ENCODE peak calls at places on chromosomes 6 and 20, in eight cellular contexts. U is ovary; Q is A673; O is CD4-positive, alpha-beta memory T cell; T is CD8-positive, alpha-beta memory T cell; C is cardiac muscle cell; R is psoas muscle; P is adrenal gland. V is an unnamed sample.

GRCh38 chr6:110625883-110626282 is 149.5 kb upstream of the SLC22A16 start:
- DNase-seq in U (no peak), Q (no peak), O (no peak), T (no peak), C (peak; percentile 34), R (no peak), P (peak; percentile 42), V (no peak)

GRCh38 chr6:168041928-168042327 is 37.1 kb downstream of the FRMD1 start:
- DNase-seq in U (no peak), Q (no peak), O (no peak), T (no peak), C (no peak), R (no peak), P (no peak), V (no peak)

GRCh38 chr20:53866787-53867740 is 203.3 kb downstream of the BCAS1 start:
- DNase-seq in U (no peak), Q (peak; percentile 50), O (peak; percentile 26), T (no peak), C (peak; percentile 15), R (no peak), P (no peak), V (no peak)

GRCh38 chr6:54929245-54929909 is 82.8 kb downstream of the FAM83B start:
- DNase-seq in U (no peak), Q (no peak), O (no peak), T (no peak), C (no peak), R (no peak), P (no peak), V (no peak)

GRCh38 chr6:22886881-22887581 is 317.7 kb downstream of the HDGFL1 start:
- DNase-seq in U (no peak), Q (no peak), O (no peak), T (no peak), C (peak; percentile 31), R (no peak), P (no peak), V (no peak)

GRCh38 chr6:168507730-168508129 is 66.7 kb downstream of the SMOC2 start:
- DNase-seq in U (no peak), Q (no peak), O (no peak), T (no peak), C (no peak), R (no peak), P (no peak), V (no peak)

GRCh38 chr6:53465732-53466131 is 79.2 kb downstream of the GCLC start:
- DNase-seq in U (no peak), Q (no peak), O (no peak), T (no peak), C (peak; percentile 69), R (no peak), P (peak; percentile 23), V (no peak)

GRCh38 chr20:16556299-16556698 is 16.9 kb downstream of the KIF16B start:
- DNase-seq in U (no peak), Q (no peak), O (no peak), T (no peak), C (peak; percentile 57), R (no peak), P (no peak), V (no peak)

GRCh38 chr6:30260036-30260504 is 46.9 kb upstream of the TRIM26 start:
- DNase-seq in U (no peak), Q (no peak), O (peak; percentile 18), T (peak; percentile 12), C (peak; percentile 23), R (no peak), P (peak; percentile 5), V (peak; percentile 13)

GRCh38 chr6:119655124-119655523 is 305.6 kb upstream of the MAN1A1 start:
- DNase-seq in U (no peak), Q (no peak), O (no peak), T (no peak), C (no peak), R (no peak), P (no peak), V (no peak)

GRCh38 chr6:53335224-53335994 is 13.3 kb downstream of the ELOVL5 start:
- DNase-seq in U (no peak), Q (no peak), O (peak; percentile 86), T (peak; percentile 84), C (no peak), R (no peak), P (no peak), V (no peak)

GRCh38 chr20:32742322-32743236 is 688 bp downstream of the COMMD7 start:
- DNase-seq in U (no peak), Q (no peak), O (no peak), T (no peak), C (no peak), R (no peak), P (no peak), V (peak; percentile 58)

GRCh38 chr6:54135665-54136370 is 24.6 kb downstream of the MLIP start:
- DNase-seq in U (no peak), Q (peak; percentile 94), O (no peak), T (no peak), C (peak; percentile 86), R (no peak), P (no peak), V (no peak)

GRCh38 chr6:159038914-159039884 is 5.6 kb downstream of the TAGAP start:
- DNase-seq in U (no peak), Q (no peak), O (peak; percentile 41), T (peak; percentile 59), C (peak; percentile 8), R (no peak), P (peak; percentile 10), V (no peak)

GRCh38 chr6:81049425-81050042 is 702.9 kb downstream of the TENT5A start:
- DNase-seq in U (no peak), Q (peak; percentile 22), O (no peak), T (no peak), C (no peak), R (no peak), P (no peak), V (no peak)

GRCh38 chr6:131116755-131117360 is 18.4 kb upstream of the AKAP7 start:
- DNase-seq in U (no peak), Q (peak; percentile 78), O (peak; percentile 37), T (peak; percentile 11), C (peak; percentile 78), R (no peak), P (no peak), V (no peak)

GRCh38 chr20:37827605-37828004 is 75.3 kb upstream of the VSTM2L start:
- DNase-seq in U (no peak), Q (no peak), O (no peak), T (no peak), C (no peak), R (no peak), P (no peak), V (no peak)

GRCh38 chr20:25341716-25342680 is 48.6 kb downstream of the ABHD12 start:
- DNase-seq in U (no peak), Q (no peak), O (no peak), T (no peak), C (no peak), R (no peak), P (no peak), V (peak; percentile 6)

GRCh38 chr6:143405381-143406154 is 44.9 kb downstream of the ADAT2 start:
- DNase-seq in U (no peak), Q (no peak), O (no peak), T (no peak), C (peak; percentile 46), R (no peak), P (no peak), V (no peak)

GRCh38 chr6:14826456-14826855 is 419.4 kb upstream of the JARID2 start:
- DNase-seq in U (no peak), Q (no peak), O (no peak), T (no peak), C (no peak), R (no peak), P (no peak), V (no peak)

DNA sequence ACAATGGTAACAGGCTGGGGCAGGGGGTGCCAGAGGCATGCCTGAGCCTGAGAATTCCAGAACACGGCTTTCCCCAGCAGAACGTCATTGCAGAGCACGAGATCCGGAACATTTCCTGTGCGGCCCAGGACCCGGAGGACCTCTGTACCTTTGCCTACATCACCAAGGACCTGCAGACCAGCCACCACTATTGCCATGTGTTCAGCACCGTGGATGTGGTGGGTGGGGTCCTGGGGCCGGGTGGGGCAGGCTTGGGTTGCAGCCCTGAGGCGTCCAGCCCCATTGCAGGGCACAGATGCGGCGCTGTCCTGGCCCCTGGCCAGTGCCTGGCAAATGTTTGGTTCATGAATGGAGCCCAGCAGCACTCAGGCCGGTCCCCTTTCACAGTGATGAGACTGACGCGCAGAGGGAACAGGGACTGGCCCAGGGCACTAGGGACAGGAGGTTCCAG is 57.1 kb downstream of the TCP11 start:
- DNase-seq in U (peak; percentile 37), Q (no peak), O (no peak), T (no peak), C (no peak), R (no peak), P (no peak), V (no peak)
- H3K4me1 ChIP-seq in U (no peaks in the 10 kb centered on the region), Q (peaks cover 8% of the 10 kb centered on the region), O (no peaks in the 10 kb centered on the region), T (no peaks in the 10 kb centered on the region), C (no peaks in the 10 kb centered on the region), R (no peaks in the 10 kb centered on the region), P (peaks cover 30% of the 10 kb centered on the region), V (no peaks in the 10 kb centered on the region)

DNA sequence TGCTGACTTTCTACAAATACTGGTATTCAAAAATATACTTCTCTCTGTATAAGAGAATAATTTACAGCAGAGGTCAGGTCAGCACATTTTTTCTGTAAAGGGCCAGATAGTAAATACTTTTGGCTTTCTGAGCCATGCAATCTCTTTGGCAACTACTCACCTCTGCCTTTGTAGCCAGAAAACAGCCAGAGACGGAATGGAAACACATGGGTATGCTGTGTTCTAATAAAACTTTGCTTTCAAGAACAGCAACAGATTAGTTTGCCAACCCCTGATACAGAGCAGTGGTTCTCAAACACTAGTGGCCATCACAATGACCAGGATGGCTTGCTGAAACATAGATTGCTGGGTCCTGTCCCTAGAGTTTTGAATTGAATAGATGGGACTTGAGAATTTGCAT is 46.3 kb downstream of the SYCP2L start:
- DNase-seq in U (no peak), Q (no peak), O (no peak), T (no peak), C (no peak), R (no peak), P (no peak), V (no peak)
- H3K27ac ChIP-seq in U (no peak overlapping the region), Q (no peak overlapping the region), O (no peak overlapping the region), T (no peak overlapping the region), C (no peak overlapping the region), R (no peak overlapping the region), P (no peak overlapping the region), V (no peak overlapping the region)

DNA sequence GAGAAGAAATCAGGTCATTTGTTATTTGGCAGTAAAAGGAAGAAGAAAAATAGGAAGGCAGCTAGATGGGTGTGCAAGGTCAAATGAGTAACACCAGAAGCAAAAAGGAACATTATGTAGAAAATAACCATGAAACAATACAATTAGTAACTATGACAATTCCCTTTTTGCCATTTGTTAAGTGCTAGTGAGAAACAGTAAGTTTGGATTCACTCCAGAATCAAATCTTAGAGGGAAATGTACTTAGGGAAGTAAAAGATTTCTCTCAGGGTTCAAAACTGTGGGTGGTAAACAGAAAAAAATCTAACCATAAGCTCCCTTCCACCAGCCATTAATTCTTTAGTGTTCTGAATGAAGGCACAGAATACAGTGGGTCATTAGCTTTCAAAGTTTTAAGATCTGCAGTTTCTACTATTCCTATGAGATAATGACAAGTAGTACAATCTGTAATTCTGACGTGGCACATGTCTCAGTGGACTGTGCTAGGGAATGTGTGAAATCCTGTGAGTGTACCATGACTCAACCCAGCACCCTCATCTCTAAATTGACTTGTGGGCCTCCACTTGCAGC is 17.1 kb downstream of the REPS1 start:
- DNase-seq in U (no peak), Q (peak; percentile 79), O (no peak), T (no peak), C (peak; percentile 89), R (no peak), P (peak; percentile 59), V (no peak)
- H3K4me3 ChIP-seq in U (no peak overlapping the region), Q (no peak overlapping the region), O (no peak overlapping the region), T (no peak overlapping the region), C (no peak overlapping the region), R (no peak overlapping the region), P (no peak overlapping the region), V (no peak overlapping the region)

GRCh38 chr6:72464791-72465691 is 156.8 kb upstream of the KCNQ5 start:
- DNase-seq in U (no peak), Q (no peak), O (no peak), T (no peak), C (peak; percentile 57), R (no peak), P (peak; percentile 10), V (peak; percentile 35)
- H3K4me1 ChIP-seq in U (no peaks in the 10 kb centered on the region), Q (no peaks in the 10 kb centered on the region), O (no peaks in the 10 kb centered on the region), T (no peaks in the 10 kb centered on the region), C (no peaks in the 10 kb centered on the region), R (no peaks in the 10 kb centered on the region), P (no peaks in the 10 kb centered on the region), V (no peaks in the 10 kb centered on the region)